ENCODE peak calls at places on chromosome 1, in eight cellular contexts. F, V, H, W, G, D, J and U are unnamed samples.
A peak's percentile ranks its signal among the peaks of the same experiment; 100 is the strongest.

GRCh38 chr1:40848530-40849189 is 13.5 kb downstream of the CITED4 start:
- DNase-seq in F (peak; percentile 59), V (peak; percentile 76), H (peak; percentile 78), W (peak; percentile 70), G (peak; percentile 63), D (no peak), J (peak; percentile 55), U (peak; percentile 76)

GRCh38 chr1:40409467-40409866 is 35.9 kb downstream of the SMAP2 start:
- DNase-seq in F (no peak), V (no peak), H (no peak), W (no peak), G (no peak), D (no peak), J (no peak), U (no peak)

GRCh38 chr1:150021191-150021688 is 10.7 kb upstream of the OTUD7B start:
- DNase-seq in F (no peak), V (no peak), H (no peak), W (no peak), G (no peak), D (no peak), J (no peak), U (no peak)

GRCh38 chr1:206979379-206980043 is 9.3 kb upstream of the FCAMR start:
- DNase-seq in F (no peak), V (peak; percentile 9), H (no peak), W (no peak), G (peak; percentile 27), D (no peak), J (no peak), U (peak; percentile 26)

GRCh38 chr1:155872527-155872926 is 13.2 kb downstream of the SYT11 start:
- DNase-seq in F (no peak), V (no peak), H (no peak), W (no peak), G (no peak), D (no peak), J (no peak), U (no peak)

GRCh38 chr1:8506447-8506846 is 188.5 kb downstream of the SLC45A1 start:
- DNase-seq in F (no peak), V (no peak), H (no peak), W (no peak), G (no peak), D (no peak), J (no peak), U (no peak)

GRCh38 chr1:210709694-210710093 is 381.0 kb downstream of the HHAT start:
- DNase-seq in F (no peak), V (no peak), H (no peak), W (no peak), G (no peak), D (no peak), J (no peak), U (no peak)

GRCh38 chr1:9465640-9466039 is 73.6 kb upstream of the SLC25A33 start:
- DNase-seq in F (no peak), V (no peak), H (no peak), W (no peak), G (no peak), D (no peak), J (no peak), U (no peak)

GRCh38 chr1:39892611-39893595 is 8.8 kb downstream of the MYCL start:
- DNase-seq in F (no peak), V (peak; percentile 61), H (peak; percentile 72), W (no peak), G (peak; percentile 59), D (no peak), J (no peak), U (peak; percentile 69)

GRCh38 chr1:46506470-46507219 is 17.0 kb downstream of the DMBX1 start:
- DNase-seq in F (no peak), V (no peak), H (no peak), W (peak; percentile 4), G (no peak), D (no peak), J (no peak), U (no peak)